ENCODE peak calls at places on chromosome 10, in ten cellular contexts. Q is transverse colon, X is spleen, Y is suprapubic skin, C is K562, I is HCT116, E is sigmoid colon, H is prostate gland, R is GM23338, B is HepG2. N is an unnamed sample.

GRCh38 chr10:21047511-21047910 is 150.4 kb upstream of the NEBL start:
- DNase-seq in B (no peak), C (no peak), E (no peak), H (no peak), Y (no peak), Q (no peak), I (no peak), X (no peak), R (no peak), N (no peak)

GRCh38 chr10:104906112-104906511 is 265.0 kb downstream of the SORCS3 start:
- DNase-seq in X (no peak), B (no peak), I (no peak), C (no peak), Y (no peak), Q (no peak), E (no peak), R (peak; percentile 45), H (no peak), N (no peak)

GRCh38 chr10:33460461-33461294 is 126.2 kb upstream of the NRP1 start:
- DNase-seq in B (no peak), E (peak; percentile 78), H (no peak), X (no peak), R (no peak), I (no peak), Y (no peak), C (no peak), Q (no peak), N (no peak)

GRCh38 chr10:118957966-118958365 is 71.5 kb upstream of the NANOS1 start:
- DNase-seq in B (no peak), H (no peak), Q (no peak), R (no peak), I (no peak), E (peak; percentile 21), Y (peak; percentile 6), C (no peak), X (peak; percentile 21), N (no peak)

GRCh38 chr10:12448729-12449391 is 99.5 kb downstream of the CAMK1D start:
- DNase-seq in I (peak; percentile 74), C (peak; percentile 15), X (peak; percentile 85), E (no peak), H (no peak), Y (no peak), R (no peak), B (no peak), Q (peak; percentile 43), N (peak; percentile 77)

GRCh38 chr10:3935933-3936359 is 150.9 kb upstream of the KLF6 start:
- DNase-seq in X (no peak), I (no peak), Q (peak; percentile 79), H (peak; percentile 78), C (no peak), E (no peak), R (no peak), Y (no peak), B (no peak), N (no peak)

GRCh38 chr10:126663328-126663727 is 7.2 kb downstream of the C10orf90 start:
- DNase-seq in E (peak; percentile 84), C (no peak), R (no peak), I (no peak), Q (no peak), H (no peak), X (no peak), Y (peak; percentile 76), B (no peak), N (no peak)

GRCh38 chr10:4807803-4808507 is 18.1 kb upstream of the AKR1E2 start:
- DNase-seq in B (peak; percentile 6), C (no peak), Q (no peak), E (no peak), R (no peak), H (no peak), I (no peak), Y (no peak), X (no peak), N (no peak)

GRCh38 chr10:132714096-132714721 is 71.7 kb downstream of the NKX6-2 start:
- DNase-seq in C (no peak), X (peak; percentile 63), R (peak; percentile 59), E (peak; percentile 67), I (no peak), B (no peak), Y (peak; percentile 44), H (no peak), Q (no peak), N (no peak)

GRCh38 chr10:119496282-119496681 is 46.2 kb downstream of the RGS10 start:
- DNase-seq in H (no peak), R (no peak), Y (no peak), C (no peak), I (no peak), B (peak; percentile 29), X (no peak), E (no peak), Q (no peak), N (no peak)

GRCh38 chr10:74957199-74958084 is 131.0 kb downstream of the KAT6B start:
- DNase-seq in X (no peak), H (no peak), E (no peak), C (no peak), B (no peak), I (no peak), Q (no peak), Y (no peak), R (no peak), N (no peak)

GRCh38 chr10:99234067-99234738 is 1.4 kb downstream of the HPSE2 start:
- DNase-seq in E (peak; percentile 72), R (peak; percentile 78), Q (peak; percentile 50), C (peak; percentile 10), B (no peak), I (no peak), H (peak; percentile 39), Y (peak; percentile 66), X (peak; percentile 94), N (no peak)

GRCh38 chr10:113780681-113781250 is 29.3 kb downstream of the PLEKHS1 start:
- DNase-seq in Y (no peak), Q (no peak), X (no peak), E (no peak), B (no peak), C (no peak), R (no peak), I (no peak), H (no peak), N (no peak)

DNA sequence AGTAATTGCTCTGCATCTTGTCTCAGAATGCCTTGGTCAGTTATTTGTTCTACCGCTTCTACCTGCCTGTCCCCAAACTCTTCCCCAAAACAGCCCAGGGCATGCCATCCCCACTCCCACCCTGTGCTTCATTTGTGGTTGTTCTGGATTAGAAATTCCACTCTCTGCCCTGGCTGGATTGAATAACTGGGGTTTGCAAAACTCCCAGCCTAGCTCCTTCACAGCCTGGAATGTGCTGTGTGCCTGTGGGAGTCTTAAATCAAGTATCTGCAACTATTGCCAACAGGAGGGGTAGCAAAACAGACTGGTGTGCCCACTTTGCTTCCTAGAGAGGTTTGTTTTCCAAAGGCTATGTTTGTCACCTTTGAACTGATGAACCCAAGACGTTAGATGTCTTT is 24.2 kb downstream of the TSPAN15 start:
- DNase-seq in Y (no peak), B (no peak), Q (no peak), R (no peak), H (no peak), C (no peak), E (no peak), X (no peak), I (no peak), N (no peak)
- H3K27ac ChIP-seq in Y (no peak overlapping the region), B (no peak overlapping the region), Q (peak overlapping the region; percentile 88), R (no peak overlapping the region), H (peak overlapping the region; percentile 48), C (no peak overlapping the region), E (peak overlapping the region; percentile 87), X (peak overlapping the region; percentile 51), I (no peak overlapping the region), N (no peak overlapping the region)

DNA sequence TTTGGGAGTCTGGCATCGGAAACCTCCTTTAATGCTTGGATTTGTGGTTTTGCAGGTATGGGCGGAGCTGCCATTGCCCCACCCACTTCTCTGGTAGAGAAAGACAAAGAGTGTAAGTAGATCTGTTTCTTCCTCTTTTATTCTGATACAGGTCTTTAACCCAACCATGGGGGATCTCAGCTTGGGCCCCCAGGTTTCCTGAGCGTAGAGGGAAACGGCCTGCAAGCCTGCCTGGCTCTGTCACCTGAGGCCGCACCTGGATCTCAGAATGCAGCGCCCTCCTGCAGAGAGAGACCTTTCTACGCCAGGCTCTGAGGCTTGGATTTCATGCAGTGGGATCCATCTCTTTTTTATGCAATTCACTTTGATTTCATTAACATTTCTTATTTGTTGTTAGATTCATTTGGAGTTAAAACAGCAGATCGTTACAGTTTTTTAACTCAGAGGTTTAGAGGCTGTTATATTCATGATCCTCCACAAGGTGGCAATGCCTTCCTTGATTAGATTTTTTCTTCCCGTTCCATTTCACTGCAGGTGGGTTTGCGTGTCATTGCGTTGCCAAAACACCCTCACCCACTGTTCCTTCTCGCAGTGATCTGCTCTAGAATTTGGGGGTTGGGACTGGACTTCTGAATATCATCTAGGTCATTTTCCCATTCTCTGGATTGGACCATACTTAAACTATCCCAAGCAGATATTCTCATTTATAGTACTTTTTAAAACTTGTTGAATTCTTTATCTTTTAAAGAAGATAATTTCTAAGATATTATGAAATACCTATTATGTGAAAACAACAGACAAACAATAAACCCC is 20.0 kb downstream of the RBM17 start:
- DNase-seq in Q (no peak), H (no peak), B (peak; percentile 42), C (peak; percentile 50), X (no peak), I (peak; percentile 13), Y (no peak), R (peak; percentile 90), E (no peak), N (peak; percentile 20)
- TF ChIP-seq POLR2AphosphoS5 in Q (no peak), H (peak; percentile 23), B (no peak), C (no peak), X (no peak), I (no peak), Y (no peak), R (peak; percentile 26), E (no peak), N (no peak)

GRCh38 chr10:91162495-91163268 is 57.8 kb upstream of the PCGF5 start:
- DNase-seq in I (no peak), X (peak; percentile 95), Q (peak; percentile 79), E (peak; percentile 90), B (peak; percentile 46), R (peak; percentile 56), Y (peak; percentile 84), C (peak; percentile 68), H (peak; percentile 80), N (no peak)
- H3K27ac ChIP-seq in I (peak overlapping the region; percentile 77), X (peak overlapping the region; percentile 97), Q (peak overlapping the region; percentile 97), E (peak overlapping the region; percentile 97), B (peak overlapping the region; percentile 98), R (no peak overlapping the region), Y (peak overlapping the region; percentile 96), C (peak overlapping the region; percentile 81), H (peak overlapping the region; percentile 95), N (no peak overlapping the region)

GRCh38 chr10:69451209-69451783 is at the start of gene TSPAN15:
- DNase-seq in H (peak; percentile 92), E (peak; percentile 95), C (peak; percentile 87), B (peak; percentile 68), Y (peak; percentile 84), X (peak; percentile 91), Q (peak; percentile 95), I (peak; percentile 75), R (peak; percentile 96), N (no peak)
- TF ChIP-seq POLR2AphosphoS5 in H (peak; percentile 83), E (peak; percentile 95), C (no peak), B (no peak), Y (no peak), X (peak; percentile 79), Q (peak; percentile 90), I (peak; percentile 47), R (peak; percentile 74), N (no peak)

GRCh38 chr10:78802406-78802805 is 266.4 kb upstream of the ZMIZ1 start:
- DNase-seq in E (no peak), B (no peak), Y (no peak), C (no peak), R (no peak), Q (no peak), X (no peak), I (no peak), H (no peak), N (no peak)
- H3K27ac ChIP-seq in E (peak overlapping the region; percentile 72), B (no peak overlapping the region), Y (peak overlapping the region; percentile 82), C (no peak overlapping the region), R (no peak overlapping the region), Q (peak overlapping the region; percentile 72), X (no peak overlapping the region), I (no peak overlapping the region), H (peak overlapping the region; percentile 79), N (no peak overlapping the region)

GRCh38 chr10:96374985-96375830 is 16.4 kb upstream of the OPALIN start:
- DNase-seq in X (peak; percentile 90), Q (peak; percentile 88), C (peak; percentile 84), I (peak; percentile 81), B (peak; percentile 78), E (peak; percentile 93), H (peak; percentile 83), R (peak; percentile 95), Y (peak; percentile 91), N (peak; percentile 89)
- TF ChIP-seq POLR2AphosphoS5 in X (peak; percentile 48), Q (no peak), C (no peak), I (peak; percentile 20), B (no peak), E (peak; percentile 43), H (peak; percentile 85), R (no peak), Y (no peak), N (peak; percentile 46)

N was measured in Panc1.